ENCODE peak calls at places on chromosome 11, in five cellular contexts. One of them, this sample, is unnamed.

GRCh38 chr11:115817844-115818565 is 313.8 kb upstream of the CADM1 start:
- DNase-seq in GM12865: no peak
- DNase-seq in glutamatergic neuron: no peak
- DNase-seq in NCI-H510A treated with DMSO at 0.1 percent for 48 hours: no peak
- DNase-seq in T-helper 2 cell: no peak
- DNase-seq in this sample: no peak

GRCh38 chr11:8392166-8392565 is 128.5 kb upstream of the LMO1 start:
- DNase-seq in T-helper 2 cell: no peak
- DNase-seq in NCI-H510A treated with DMSO at 0.1 percent for 48 hours: no peak
- DNase-seq in glutamatergic neuron: no peak
- DNase-seq in GM12865: no peak
- DNase-seq in this sample: no peak

GRCh38 chr11:134724106-134724778 is 312.2 kb upstream of the B3GAT1 start:
- DNase-seq in glutamatergic neuron: no peak
- DNase-seq in NCI-H510A treated with DMSO at 0.1 percent for 48 hours: no peak
- DNase-seq in GM12865: no peak
- DNase-seq in T-helper 2 cell: no peak
- DNase-seq in this sample: no peak

GRCh38 chr11:104765401-104765800 is 132.9 kb downstream of the CASP12 start:
- DNase-seq in GM12865: no peak
- DNase-seq in T-helper 2 cell: no peak
- DNase-seq in glutamatergic neuron: no peak
- DNase-seq in NCI-H510A treated with DMSO at 0.1 percent for 48 hours: no peak
- DNase-seq in this sample: no peak

GRCh38 chr11:123580557-123581275 is 73.7 kb downstream of the SCN3B start:
- DNase-seq in NCI-H510A treated with DMSO at 0.1 percent for 48 hours: no peak
- DNase-seq in glutamatergic neuron: peak
- DNase-seq in T-helper 2 cell: peak
- DNase-seq in GM12865: peak
- DNase-seq in this sample: peak

GRCh38 chr11:74730601-74731260 is 495 bp downstream of the CHRDL2 start:
- DNase-seq in T-helper 2 cell: no peak
- DNase-seq in NCI-H510A treated with DMSO at 0.1 percent for 48 hours: no peak
- DNase-seq in GM12865: no peak
- DNase-seq in glutamatergic neuron: no peak
- DNase-seq in this sample: no peak

GRCh38 chr11:128483211-128483788 is 104.1 kb downstream of the ETS1 start:
- DNase-seq in NCI-H510A treated with DMSO at 0.1 percent for 48 hours: no peak
- DNase-seq in T-helper 2 cell: peak
- DNase-seq in GM12865: peak
- DNase-seq in glutamatergic neuron: no peak
- DNase-seq in this sample: no peak

GRCh38 chr11:104771782-104772181 is 126.5 kb downstream of the CASP12 start:
- DNase-seq in GM12865: no peak
- DNase-seq in NCI-H510A treated with DMSO at 0.1 percent for 48 hours: no peak
- DNase-seq in glutamatergic neuron: no peak
- DNase-seq in T-helper 2 cell: no peak
- DNase-seq in this sample: no peak

GRCh38 chr11:44681698-44682097 is 45.1 kb upstream of the TSPAN18 start:
- DNase-seq in GM12865: peak
- DNase-seq in NCI-H510A treated with DMSO at 0.1 percent for 48 hours: no peak
- DNase-seq in T-helper 2 cell: no peak
- DNase-seq in glutamatergic neuron: no peak
- DNase-seq in this sample: no peak

GRCh38 chr11:1640076-1640946 is 10.7 kb downstream of the KRTAP5-5 start:
- DNase-seq in T-helper 2 cell: no peak
- DNase-seq in NCI-H510A treated with DMSO at 0.1 percent for 48 hours: no peak
- DNase-seq in glutamatergic neuron: peak
- DNase-seq in GM12865: peak
- DNase-seq in this sample: no peak

GRCh38 chr11:34288482-34288881 is 69.3 kb downstream of the ABTB2 start:
- DNase-seq in GM12865: no peak
- DNase-seq in NCI-H510A treated with DMSO at 0.1 percent for 48 hours: no peak
- DNase-seq in glutamatergic neuron: no peak
- DNase-seq in T-helper 2 cell: no peak
- DNase-seq in this sample: no peak

GRCh38 chr11:120343429-120343828 is 7.2 kb downstream of the ARHGEF12 start:
- DNase-seq in glutamatergic neuron: no peak
- DNase-seq in GM12865: peak
- DNase-seq in T-helper 2 cell: no peak
- DNase-seq in NCI-H510A treated with DMSO at 0.1 percent for 48 hours: no peak
- DNase-seq in this sample: no peak

GRCh38 chr11:132941024-132941646 is 591.2 kb downstream of the OPCML start:
- DNase-seq in glutamatergic neuron: no peak
- DNase-seq in GM12865: peak
- DNase-seq in T-helper 2 cell: no peak
- DNase-seq in NCI-H510A treated with DMSO at 0.1 percent for 48 hours: peak
- DNase-seq in this sample: no peak

GRCh38 chr11:117300301-117300700 is 9.2 kb downstream of the BACE1-AS start:
- DNase-seq in GM12865: no peak
- DNase-seq in NCI-H510A treated with DMSO at 0.1 percent for 48 hours: no peak
- DNase-seq in glutamatergic neuron: peak
- DNase-seq in T-helper 2 cell: no peak
- DNase-seq in this sample: no peak

GRCh38 chr11:64776425-64776824 is 1.9 kb downstream of the SF1 start:
- DNase-seq in GM12865: no peak
- DNase-seq in T-helper 2 cell: no peak
- DNase-seq in NCI-H510A treated with DMSO at 0.1 percent for 48 hours: no peak
- DNase-seq in glutamatergic neuron: no peak
- DNase-seq in this sample: no peak

This sample was measured in DMS79.